ENCODE peak calls at places on chromosomes 7 and 10, in five cellular contexts. F is body of pancreas, R is A172, D is AG09319, N is GM12892. X is an unnamed sample.

GRCh38 chr7:35249537-35249907 is 4.4 kb downstream of the TBX20 start:
- DNase-seq in N (no peak), D (no peak), R (peak; percentile 51), F (no peak), X (no peak)

GRCh38 chr10:70131560-70131937 is 1.1 kb downstream of the AIFM2 start:
- DNase-seq in N (no peak), R (no peak), F (no peak), D (no peak), X (no peak)

GRCh38 chr10:28879875-28880381 is 202.6 kb downstream of the BAMBI start:
- DNase-seq in N (no peak), F (no peak), D (no peak), R (no peak), X (no peak)

GRCh38 chr7:5349005-5349380 is 66.2 kb downstream of the SLC29A4 start:
- DNase-seq in F (no peak), N (no peak), D (no peak), R (no peak), X (no peak)

GRCh38 chr10:95792211-95792780 is 36.3 kb downstream of the ENTPD1 start:
- DNase-seq in D (no peak), N (no peak), F (no peak), R (no peak), X (no peak)

GRCh38 chr10:42975558-42976352 is 101.1 kb upstream of the RET start:
- DNase-seq in R (no peak), D (no peak), N (no peak), F (peak; percentile 2), X (peak; percentile 14)

GRCh38 chr10:56537984-56538383 is 176.9 kb upstream of the ZWINT start:
- DNase-seq in R (peak; percentile 93), N (no peak), F (no peak), D (no peak), X (peak; percentile 44)

GRCh38 chr7:122136639-122137253 is 7.3 kb downstream of the AASS start:
- DNase-seq in D (no peak), F (no peak), R (peak; percentile 31), N (no peak), X (no peak)

GRCh38 chr7:95772771-95773581 is 622 bp downstream of the DYNC1I1 start:
- DNase-seq in N (no peak), R (peak; percentile 23), F (peak; percentile 13), D (no peak), X (no peak)

GRCh38 chr10:82757907-82758306 is 882.9 kb downstream of the NRG3 start:
- DNase-seq in N (no peak), R (no peak), F (no peak), D (no peak), X (no peak)

GRCh38 chr10:128596906-128597305 is 470.7 kb upstream of the MKI67 start:
- DNase-seq in F (no peak), R (no peak), N (no peak), D (no peak), X (no peak)

GRCh38 chr10:122648599-122649428 is 50.8 kb downstream of the C10orf120 start:
- DNase-seq in D (no peak), R (peak; percentile 27), N (no peak), F (peak; percentile 77), X (peak; percentile 30)

GRCh38 chr7:115984105-115984504 is 46.5 kb downstream of the TFEC start:
- DNase-seq in N (no peak), F (no peak), D (no peak), R (no peak), X (no peak)

GRCh38 chr10:101887762-101888161 is 44.2 kb upstream of the KCNIP2 start:
- DNase-seq in F (no peak), R (no peak), N (no peak), D (no peak), X (no peak)

GRCh38 chr10:108375691-108376090 is 1211.2 kb upstream of the SORCS1 start:
- DNase-seq in R (no peak), D (no peak), F (no peak), N (no peak), X (no peak)

GRCh38 chr7:63040336-63040735 is 958.3 kb upstream of the ZNF722 start:
- DNase-seq in R (no peak), N (no peak), F (no peak), D (no peak), X (no peak)

GRCh38 chr10:14468022-14468421 is 137.3 kb upstream of the FRMD4A start:
- DNase-seq in F (no peak), N (no peak), R (peak; percentile 80), D (no peak), X (no peak)

GRCh38 chr10:92490387-92490786 is 83.5 kb downstream of the IDE start:
- DNase-seq in D (no peak), N (no peak), R (no peak), F (no peak), X (no peak)

GRCh38 chr10:97356318-97356914 is 21.9 kb upstream of the FRAT2 start:
- DNase-seq in R (no peak), N (no peak), F (no peak), D (no peak), X (no peak)

GRCh38 chr10:91077549-91078017 is 142.9 kb upstream of the PCGF5 start:
- DNase-seq in F (peak; percentile 89), R (peak; percentile 54), D (no peak), N (no peak), X (no peak)

GRCh38 chr10:112585052-112585451 is 138.0 kb downstream of the VTI1A start:
- DNase-seq in R (peak; percentile 55), N (no peak), F (no peak), D (no peak), X (peak; percentile 59)

GRCh38 chr7:107914834-107915233 is 23.9 kb downstream of the DLD start:
- DNase-seq in N (no peak), D (no peak), F (no peak), R (no peak), X (no peak)

GRCh38 chr7:156764016-156764669 is 123.6 kb downstream of the RNF32 start:
- DNase-seq in D (peak; percentile 37), F (peak; percentile 69), N (no peak), R (peak; percentile 45), X (peak; percentile 79)

GRCh38 chr7:157514306-157514705 is 177.5 kb downstream of the DNAJB6 start:
- DNase-seq in F (no peak), N (no peak), D (no peak), R (no peak), X (no peak)

GRCh38 chr10:47104786-47105385 is 193.7 kb downstream of the PTPN20 start:
- DNase-seq in D (no peak), R (no peak), N (no peak), F (no peak), X (no peak)

GRCh38 chr7:96723622-96724021 is 14.0 kb upstream of the SEM1 start:
- DNase-seq in D (no peak), F (no peak), R (no peak), N (no peak), X (no peak)

GRCh38 chr7:143479055-143479766 is 1.5 kb downstream of the TAS2R41 start:
- DNase-seq in F (no peak), R (no peak), N (no peak), D (peak; percentile 58), X (no peak)

GRCh38 chr7:141585592-141586510 is 34.6 kb downstream of the AGK start:
- DNase-seq in D (peak; percentile 19), F (no peak), N (peak; percentile 8), R (peak; percentile 73), X (peak; percentile 41)

GRCh38 chr10:57015595-57016303 is 654.7 kb upstream of the ZWINT start:
- DNase-seq in N (no peak), F (no peak), R (no peak), D (no peak), X (no peak)

GRCh38 chr10:4221315-4221714 is 436.3 kb upstream of the KLF6 start:
- DNase-seq in F (no peak), D (no peak), R (no peak), N (no peak), X (no peak)

GRCh38 chr7:20828947-20829346 is 42.3 kb upstream of the SP8 start:
- DNase-seq in N (no peak), R (no peak), D (no peak), F (no peak), X (no peak)

X was measured in A549.